ENCODE peak calls at places on chromosomes 7 and 10, in nine cellular contexts. One of them, this sample, is unnamed.

GRCh38 chr10:2334542-2334941 is 597.2 kb upstream of the ADARB2 start:
- DNase-seq in suprapubic skin: no peak
- DNase-seq in hepatocyte: no peak
- DNase-seq in neuronal stem cell: no peak
- DNase-seq in CD4-positive, CD25-positive, alpha-beta regulatory T cell: no peak
- DNase-seq in IMR-90: no peak
- DNase-seq in neural progenitor cell: no peak
- DNase-seq in body of pancreas: no peak
- DNase-seq in upper lobe of right lung: no peak
- DNase-seq in this sample: no peak

GRCh38 chr10:8050561-8051108 is 3.9 kb upstream of the GATA3 start:
- DNase-seq in suprapubic skin: peak; percentile 69
- DNase-seq in hepatocyte: peak; percentile 86
- DNase-seq in neuronal stem cell: peak; percentile 67
- DNase-seq in CD4-positive, CD25-positive, alpha-beta regulatory T cell: no peak
- DNase-seq in IMR-90: peak; percentile 18
- DNase-seq in neural progenitor cell: peak; percentile 87
- DNase-seq in body of pancreas: no peak
- DNase-seq in upper lobe of right lung: peak; percentile 66
- DNase-seq in this sample: no peak

GRCh38 chr7:41816111-41816510 is 113.2 kb upstream of the INHBA start:
- DNase-seq in suprapubic skin: no peak
- DNase-seq in hepatocyte: no peak
- DNase-seq in neuronal stem cell: no peak
- DNase-seq in CD4-positive, CD25-positive, alpha-beta regulatory T cell: no peak
- DNase-seq in IMR-90: no peak
- DNase-seq in neural progenitor cell: no peak
- DNase-seq in body of pancreas: no peak
- DNase-seq in upper lobe of right lung: no peak
- DNase-seq in this sample: no peak

GRCh38 chr7:143975617-143976016 is 21.0 kb downstream of the OR2F1 start:
- DNase-seq in suprapubic skin: no peak
- DNase-seq in hepatocyte: no peak
- DNase-seq in neuronal stem cell: no peak
- DNase-seq in CD4-positive, CD25-positive, alpha-beta regulatory T cell: no peak
- DNase-seq in IMR-90: peak; percentile 31
- DNase-seq in neural progenitor cell: peak; percentile 40
- DNase-seq in body of pancreas: no peak
- DNase-seq in upper lobe of right lung: no peak
- DNase-seq in this sample: no peak

GRCh38 chr7:78172138-78172887 is 373.7 kb downstream of the PHTF2 start:
- DNase-seq in suprapubic skin: no peak
- DNase-seq in hepatocyte: no peak
- DNase-seq in neuronal stem cell: no peak
- DNase-seq in CD4-positive, CD25-positive, alpha-beta regulatory T cell: no peak
- DNase-seq in IMR-90: no peak
- DNase-seq in neural progenitor cell: peak; percentile 23
- DNase-seq in body of pancreas: no peak
- DNase-seq in upper lobe of right lung: no peak
- DNase-seq in this sample: no peak

GRCh38 chr10:60186315-60187071 is 203.2 kb downstream of the ANK3 start:
- DNase-seq in suprapubic skin: peak; percentile 63
- DNase-seq in hepatocyte: no peak
- DNase-seq in neuronal stem cell: no peak
- DNase-seq in CD4-positive, CD25-positive, alpha-beta regulatory T cell: no peak
- DNase-seq in IMR-90: peak; percentile 7
- DNase-seq in neural progenitor cell: no peak
- DNase-seq in body of pancreas: peak; percentile 34
- DNase-seq in upper lobe of right lung: no peak
- DNase-seq in this sample: no peak

GRCh38 chr10:74871595-74872382 is 45.4 kb downstream of the KAT6B start:
- DNase-seq in suprapubic skin: no peak
- DNase-seq in hepatocyte: peak; percentile 10
- DNase-seq in neuronal stem cell: no peak
- DNase-seq in CD4-positive, CD25-positive, alpha-beta regulatory T cell: no peak
- DNase-seq in IMR-90: no peak
- DNase-seq in neural progenitor cell: no peak
- DNase-seq in body of pancreas: no peak
- DNase-seq in upper lobe of right lung: no peak
- DNase-seq in this sample: no peak

GRCh38 chr7:132738254-132738653 is 162.0 kb upstream of the PLXNA4 start:
- DNase-seq in suprapubic skin: no peak
- DNase-seq in hepatocyte: no peak
- DNase-seq in neuronal stem cell: no peak
- DNase-seq in CD4-positive, CD25-positive, alpha-beta regulatory T cell: no peak
- DNase-seq in IMR-90: peak; percentile 92
- DNase-seq in neural progenitor cell: no peak
- DNase-seq in body of pancreas: no peak
- DNase-seq in upper lobe of right lung: no peak
- DNase-seq in this sample: no peak

GRCh38 chr7:13028036-13028730 is 340.8 kb downstream of the ARL4A start:
- DNase-seq in suprapubic skin: no peak
- DNase-seq in hepatocyte: no peak
- DNase-seq in neuronal stem cell: no peak
- DNase-seq in CD4-positive, CD25-positive, alpha-beta regulatory T cell: no peak
- DNase-seq in IMR-90: no peak
- DNase-seq in neural progenitor cell: no peak
- DNase-seq in body of pancreas: no peak
- DNase-seq in upper lobe of right lung: no peak
- DNase-seq in this sample: no peak

GRCh38 chr7:99380032-99380822 is 5.7 kb downstream of the ARPC1B start:
- DNase-seq in suprapubic skin: no peak
- DNase-seq in hepatocyte: no peak
- DNase-seq in neuronal stem cell: no peak
- DNase-seq in CD4-positive, CD25-positive, alpha-beta regulatory T cell: peak; percentile 23
- DNase-seq in IMR-90: peak; percentile 44
- DNase-seq in neural progenitor cell: no peak
- DNase-seq in body of pancreas: no peak
- DNase-seq in upper lobe of right lung: no peak
- DNase-seq in this sample: no peak

GRCh38 chr7:142629588-142630260 is 119.5 kb upstream of the PRSS1 start:
- DNase-seq in suprapubic skin: no peak
- DNase-seq in hepatocyte: peak; percentile 23
- DNase-seq in neuronal stem cell: no peak
- DNase-seq in CD4-positive, CD25-positive, alpha-beta regulatory T cell: no peak
- DNase-seq in IMR-90: peak; percentile 61
- DNase-seq in neural progenitor cell: no peak
- DNase-seq in body of pancreas: no peak
- DNase-seq in upper lobe of right lung: no peak
- DNase-seq in this sample: no peak

GRCh38 chr10:132395704-132396494 is 1.1 kb upstream of the PWWP2B start:
- DNase-seq in suprapubic skin: peak; percentile 92
- DNase-seq in hepatocyte: peak; percentile 88
- DNase-seq in neuronal stem cell: no peak
- DNase-seq in CD4-positive, CD25-positive, alpha-beta regulatory T cell: no peak
- DNase-seq in IMR-90: no peak
- DNase-seq in neural progenitor cell: peak; percentile 81
- DNase-seq in body of pancreas: peak; percentile 87
- DNase-seq in upper lobe of right lung: peak; percentile 91
- DNase-seq in this sample: peak; percentile 84

GRCh38 chr10:27485368-27485767 is 18.7 kb upstream of the RAB18 start:
- DNase-seq in suprapubic skin: no peak
- DNase-seq in hepatocyte: no peak
- DNase-seq in neuronal stem cell: no peak
- DNase-seq in CD4-positive, CD25-positive, alpha-beta regulatory T cell: no peak
- DNase-seq in IMR-90: no peak
- DNase-seq in neural progenitor cell: no peak
- DNase-seq in body of pancreas: no peak
- DNase-seq in upper lobe of right lung: no peak
- DNase-seq in this sample: no peak

DNA sequence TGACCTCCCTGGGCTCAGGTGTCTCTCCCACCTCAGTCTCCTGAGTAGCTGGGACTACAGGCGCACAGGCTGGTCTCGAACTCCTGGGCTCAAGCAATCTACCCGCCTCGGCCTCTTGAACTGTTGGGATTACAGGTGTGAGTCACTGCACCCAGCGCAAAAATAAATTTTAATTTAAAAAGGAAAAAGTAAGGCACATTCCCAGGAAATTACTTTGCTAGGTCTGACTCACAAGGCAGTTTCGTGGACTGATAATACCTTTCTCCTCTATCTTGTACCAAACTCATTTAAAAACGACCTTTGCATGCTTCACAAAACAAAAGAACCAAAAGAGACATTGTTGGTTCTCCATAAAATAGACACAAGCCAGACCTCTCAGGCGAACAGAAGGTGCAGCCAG is 29.7 kb downstream of the PARP12 start:
- DNase-seq in suprapubic skin: no peak
- DNase-seq in hepatocyte: no peak
- DNase-seq in neuronal stem cell: no peak
- DNase-seq in CD4-positive, CD25-positive, alpha-beta regulatory T cell: no peak
- DNase-seq in IMR-90: peak; percentile 74
- DNase-seq in neural progenitor cell: no peak
- DNase-seq in body of pancreas: no peak
- DNase-seq in upper lobe of right lung: no peak
- DNase-seq in this sample: no peak
- H3K36me3 ChIP-seq in suprapubic skin: peaks cover 13% of the 10 kb centered on the region
- H3K36me3 ChIP-seq in hepatocyte: no peaks in the 10 kb centered on the region
- H3K36me3 ChIP-seq in neuronal stem cell: no peaks in the 10 kb centered on the region
- H3K36me3 ChIP-seq in CD4-positive, CD25-positive, alpha-beta regulatory T cell: peaks cover 59% of the 10 kb centered on the region
- H3K36me3 ChIP-seq in IMR-90: peaks cover 7% of the 10 kb centered on the region
- H3K36me3 ChIP-seq in neural progenitor cell: no peaks in the 10 kb centered on the region
- H3K36me3 ChIP-seq in body of pancreas: peaks cover 4% of the 10 kb centered on the region
- H3K36me3 ChIP-seq in upper lobe of right lung: peaks cover 76% of the 10 kb centered on the region
- H3K36me3 ChIP-seq in this sample: peaks cover 5% of the 10 kb centered on the region

DNA sequence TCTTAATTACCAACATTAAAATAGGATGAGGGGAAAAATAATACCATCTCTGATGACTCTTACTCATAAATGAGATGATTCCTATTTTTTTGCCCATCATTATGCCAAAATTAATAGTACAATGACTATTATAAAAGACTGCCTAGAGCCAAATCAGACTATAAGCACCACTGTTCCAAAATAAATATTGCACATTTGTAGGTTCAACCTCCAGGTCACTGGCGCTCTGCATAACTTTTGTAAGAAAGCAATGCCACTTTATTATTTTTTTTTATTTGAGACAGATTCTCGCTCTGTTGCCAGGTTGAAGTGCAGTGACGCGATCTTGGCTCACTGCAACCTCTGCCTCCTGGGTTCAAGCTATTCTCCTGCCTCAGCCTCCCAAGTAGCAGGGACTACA is 142.5 kb upstream of the SP8 start:
- DNase-seq in suprapubic skin: no peak
- DNase-seq in hepatocyte: no peak
- DNase-seq in neuronal stem cell: no peak
- DNase-seq in CD4-positive, CD25-positive, alpha-beta regulatory T cell: no peak
- DNase-seq in IMR-90: no peak
- DNase-seq in neural progenitor cell: no peak
- DNase-seq in body of pancreas: no peak
- DNase-seq in upper lobe of right lung: no peak
- DNase-seq in this sample: no peak
- H3K36me3 ChIP-seq in suprapubic skin: no peaks in the 10 kb centered on the region
- H3K36me3 ChIP-seq in hepatocyte: no peaks in the 10 kb centered on the region
- H3K36me3 ChIP-seq in neuronal stem cell: no peaks in the 10 kb centered on the region
- H3K36me3 ChIP-seq in CD4-positive, CD25-positive, alpha-beta regulatory T cell: no peaks in the 10 kb centered on the region
- H3K36me3 ChIP-seq in IMR-90: no peaks in the 10 kb centered on the region
- H3K36me3 ChIP-seq in neural progenitor cell: no peaks in the 10 kb centered on the region
- H3K36me3 ChIP-seq in body of pancreas: no peaks in the 10 kb centered on the region
- H3K36me3 ChIP-seq in upper lobe of right lung: no peaks in the 10 kb centered on the region
- H3K36me3 ChIP-seq in this sample: no peaks in the 10 kb centered on the region

DNA sequence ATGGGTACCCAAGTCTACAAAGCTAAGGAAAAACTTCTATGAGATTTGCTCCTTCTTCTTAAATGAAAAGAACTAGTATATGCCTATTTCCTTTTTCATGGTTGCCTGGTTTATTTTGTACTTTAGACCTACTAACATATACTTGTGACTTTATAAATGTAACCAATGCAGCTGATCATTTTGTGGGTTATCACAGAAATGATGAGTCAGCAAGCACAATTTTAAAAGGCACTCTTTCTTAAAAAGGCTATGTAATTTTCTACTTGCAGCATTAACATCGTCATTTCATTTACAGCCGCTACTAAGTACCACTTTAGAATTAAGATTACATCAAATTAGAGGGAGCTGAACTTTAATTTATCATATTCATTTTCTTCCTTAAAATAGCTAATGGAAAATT is 13.6 kb downstream of the NEBL start:
- DNase-seq in suprapubic skin: no peak
- DNase-seq in hepatocyte: no peak
- DNase-seq in neuronal stem cell: no peak
- DNase-seq in CD4-positive, CD25-positive, alpha-beta regulatory T cell: no peak
- DNase-seq in IMR-90: no peak
- DNase-seq in neural progenitor cell: no peak
- DNase-seq in body of pancreas: no peak
- DNase-seq in upper lobe of right lung: no peak
- DNase-seq in this sample: no peak
- H3K36me3 ChIP-seq in suprapubic skin: peaks cover 2% of the 10 kb centered on the region
- H3K36me3 ChIP-seq in hepatocyte: no peaks in the 10 kb centered on the region
- H3K36me3 ChIP-seq in neuronal stem cell: peaks cover 3% of the 10 kb centered on the region
- H3K36me3 ChIP-seq in CD4-positive, CD25-positive, alpha-beta regulatory T cell: no peaks in the 10 kb centered on the region
- H3K36me3 ChIP-seq in IMR-90: no peaks in the 10 kb centered on the region
- H3K36me3 ChIP-seq in neural progenitor cell: no peaks in the 10 kb centered on the region
- H3K36me3 ChIP-seq in body of pancreas: no peaks in the 10 kb centered on the region
- H3K36me3 ChIP-seq in upper lobe of right lung: peaks cover 4% of the 10 kb centered on the region
- H3K36me3 ChIP-seq in this sample: no peaks in the 10 kb centered on the region

DNA sequence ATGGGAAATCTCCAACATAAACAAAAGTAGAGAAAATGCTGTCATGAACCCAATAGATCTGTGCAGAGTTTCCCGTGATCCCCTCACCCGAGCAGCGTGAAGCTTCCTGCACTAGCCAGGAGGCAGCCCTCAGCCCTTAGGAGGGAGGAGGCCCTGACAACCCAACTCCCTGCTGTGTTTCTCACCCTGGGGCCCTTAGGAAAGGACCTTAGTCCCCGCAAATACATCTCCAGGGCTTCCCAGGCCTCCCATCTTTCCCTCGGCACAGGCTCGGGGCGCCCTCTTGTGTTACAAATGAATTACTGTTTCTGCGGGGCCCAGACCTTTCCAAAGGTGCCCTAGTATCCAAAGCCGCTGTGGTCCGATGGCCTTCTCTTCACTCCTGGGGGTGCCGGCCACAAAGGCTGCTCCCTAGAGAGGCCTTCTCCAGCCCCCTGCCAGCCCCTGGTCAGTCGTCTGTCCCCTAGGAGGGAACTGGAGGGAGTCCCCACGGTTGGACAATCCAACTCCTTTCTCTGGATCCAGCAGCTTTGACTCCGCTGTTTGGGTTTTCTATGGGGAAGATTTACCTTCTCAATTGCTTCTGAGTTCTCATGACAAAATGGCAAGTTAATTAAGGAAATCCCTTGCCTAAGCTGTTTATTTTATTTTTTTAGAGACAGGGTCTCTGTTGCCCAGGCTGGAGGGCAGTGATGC is 49.9 kb upstream of the SH2B2 start:
- DNase-seq in suprapubic skin: no peak
- DNase-seq in hepatocyte: peak; percentile 84
- DNase-seq in neuronal stem cell: peak; percentile 53
- DNase-seq in CD4-positive, CD25-positive, alpha-beta regulatory T cell: peak; percentile 26
- DNase-seq in IMR-90: peak; percentile 56
- DNase-seq in neural progenitor cell: peak; percentile 83
- DNase-seq in body of pancreas: peak; percentile 72
- DNase-seq in upper lobe of right lung: no peak
- DNase-seq in this sample: peak; percentile 82
- H3K36me3 ChIP-seq in suprapubic skin: peaks cover 31% of the 10 kb centered on the region
- H3K36me3 ChIP-seq in hepatocyte: no peaks in the 10 kb centered on the region
- H3K36me3 ChIP-seq in neuronal stem cell: peaks cover 24% of the 10 kb centered on the region
- H3K36me3 ChIP-seq in CD4-positive, CD25-positive, alpha-beta regulatory T cell: peaks cover 15% of the 10 kb centered on the region
- H3K36me3 ChIP-seq in IMR-90: peaks cover 25% of the 10 kb centered on the region
- H3K36me3 ChIP-seq in neural progenitor cell: no peaks in the 10 kb centered on the region
- H3K36me3 ChIP-seq in body of pancreas: no peaks in the 10 kb centered on the region
- H3K36me3 ChIP-seq in upper lobe of right lung: peaks cover 60% of the 10 kb centered on the region
- H3K36me3 ChIP-seq in this sample: peaks cover 7% of the 10 kb centered on the region

GRCh38 chr7:50356945-50357268 is 52.4 kb downstream of the IKZF1 start:
- DNase-seq in suprapubic skin: no peak
- DNase-seq in hepatocyte: no peak
- DNase-seq in neuronal stem cell: no peak
- DNase-seq in CD4-positive, CD25-positive, alpha-beta regulatory T cell: no peak
- DNase-seq in IMR-90: no peak
- DNase-seq in neural progenitor cell: no peak
- DNase-seq in body of pancreas: no peak
- DNase-seq in upper lobe of right lung: no peak
- DNase-seq in this sample: no peak
- H3K36me3 ChIP-seq in suprapubic skin: no peaks in the 10 kb centered on the region
- H3K36me3 ChIP-seq in hepatocyte: no peaks in the 10 kb centered on the region
- H3K36me3 ChIP-seq in neuronal stem cell: no peaks in the 10 kb centered on the region
- H3K36me3 ChIP-seq in CD4-positive, CD25-positive, alpha-beta regulatory T cell: peaks cover 58% of the 10 kb centered on the region
- H3K36me3 ChIP-seq in IMR-90: no peaks in the 10 kb centered on the region
- H3K36me3 ChIP-seq in neural progenitor cell: no peaks in the 10 kb centered on the region
- H3K36me3 ChIP-seq in body of pancreas: no peaks in the 10 kb centered on the region
- H3K36me3 ChIP-seq in upper lobe of right lung: no peaks in the 10 kb centered on the region
- H3K36me3 ChIP-seq in this sample: no peaks in the 10 kb centered on the region

This sample was measured in aorta.